ENCODE peak calls at places on chromosomes 12 and 14, in four cellular contexts. S is HL-60, V is SK-N-SH, D is H1. G is an unnamed sample.
A peak's percentile ranks its signal among the peaks of the same experiment; 100 is the strongest.

GRCh38 chr12:16303939-16304338 is 26.5 kb upstream of the SLC15A5 start:
- DNase-seq in S (no peak), V (no peak), D (no peak), G (no peak)

GRCh38 chr12:54980341-54980740 is 4.2 kb downstream of the TESPA1 start:
- DNase-seq in S (no peak), V (no peak), D (no peak), G (no peak)

GRCh38 chr14:104106471-104106991 is 21.0 kb downstream of the ASPG start:
- DNase-seq in S (no peak), V (no peak), D (peak; percentile 42), G (no peak)

GRCh38 chr14:99728981-99729451 is 44.9 kb downstream of the CYP46A1 start:
- DNase-seq in S (no peak), V (no peak), D (peak; percentile 37), G (no peak)

GRCh38 chr12:13211859-13212664 is 15.5 kb downstream of the EMP1 start:
- DNase-seq in S (peak; percentile 15), V (peak; percentile 56), D (peak; percentile 73), G (peak; percentile 47)

GRCh38 chr12:113477171-113477841 is 5.6 kb upstream of the LHX5 start:
- DNase-seq in S (no peak), V (peak; percentile 29), D (peak; percentile 76), G (no peak)

GRCh38 chr12:2940564-2940963 is 18.6 kb upstream of the TEAD4 start:
- DNase-seq in S (no peak), V (no peak), D (no peak), G (no peak)

GRCh38 chr12:95624544-95624943 is 73.3 kb upstream of the USP44 start:
- DNase-seq in S (no peak), V (no peak), D (no peak), G (peak; percentile 28)

GRCh38 chr12:5433840-5434646 is 2.1 kb downstream of the NTF3 start:
- DNase-seq in S (no peak), V (no peak), D (no peak), G (no peak)

GRCh38 chr14:68377459-68377858 is 415.4 kb downstream of the ZFP36L1 start:
- DNase-seq in S (no peak), V (no peak), D (no peak), G (peak; percentile 92)

GRCh38 chr14:91985521-91986255 is 38.2 kb upstream of the FBLN5 start:
- DNase-seq in S (no peak), V (no peak), D (no peak), G (no peak)

GRCh38 chr12:19953734-19954133 is 414.6 kb upstream of the PDE3A start:
- DNase-seq in S (no peak), V (no peak), D (no peak), G (no peak)

GRCh38 chr14:23121401-23121800 is 2.3 kb upstream of the CEBPE start:
- DNase-seq in S (no peak), V (no peak), D (no peak), G (no peak)

GRCh38 chr12:132506730-132507538 is 17.0 kb downstream of the FBRSL1 start:
- DNase-seq in S (no peak), V (peak; percentile 74), D (no peak), G (no peak)

GRCh38 chr14:32635103-32635719 is 303.5 kb upstream of the NPAS3 start:
- DNase-seq in S (no peak), V (no peak), D (no peak), G (no peak)

GRCh38 chr12:89517648-89518047 is 6.9 kb downstream of the GALNT4 start:
- DNase-seq in S (no peak), V (no peak), D (no peak), G (no peak)

GRCh38 chr12:49703647-49704137 is 3.5 kb downstream of the FMNL3 start:
- DNase-seq in S (no peak), V (no peak), D (no peak), G (no peak)

GRCh38 chr14:103692159-103692558 is 23.1 kb downstream of the XRCC3 start:
- DNase-seq in S (no peak), V (no peak), D (no peak), G (no peak)

GRCh38 chr12:510071-510825 is 50.5 kb downstream of the B4GALNT3 start:
- DNase-seq in S (no peak), V (peak; percentile 36), D (peak; percentile 57), G (no peak)

GRCh38 chr12:27807063-27807703 is 27.1 kb upstream of the MANSC4 start:
- DNase-seq in S (no peak), V (no peak), D (no peak), G (no peak)

GRCh38 chr12:27810756-27811155 is 30.7 kb upstream of the MANSC4 start:
- DNase-seq in S (no peak), V (peak; percentile 17), D (no peak), G (no peak)

GRCh38 chr12:27812502-27812901 is 32.5 kb upstream of the MANSC4 start:
- DNase-seq in S (no peak), V (no peak), D (no peak), G (no peak)

GRCh38 chr12:27805238-27805637 is 25.2 kb upstream of the MANSC4 start:
- DNase-seq in S (no peak), V (no peak), D (no peak), G (no peak)

DNA sequence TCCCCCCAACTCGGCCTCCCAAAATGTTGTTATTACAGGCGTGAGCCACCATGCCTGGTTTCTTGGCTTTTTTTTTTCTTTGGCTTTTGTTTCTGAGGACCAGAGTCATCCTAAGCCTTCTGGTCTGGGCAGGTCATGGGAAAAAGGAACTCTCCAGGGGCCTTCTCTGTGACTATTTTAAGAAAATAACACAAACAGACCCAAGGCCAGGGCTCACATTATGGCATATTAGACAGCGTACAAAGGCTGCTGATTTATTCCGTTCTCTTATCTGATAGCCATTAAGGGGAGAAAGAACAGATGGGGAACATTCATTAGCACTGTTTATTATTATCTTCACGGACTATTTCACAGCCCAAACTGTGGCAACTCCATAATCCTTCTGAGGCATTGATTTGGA is 28.8 kb upstream of the MANSC4 start:
- DNase-seq in S (no peak), V (no peak), D (no peak), G (no peak)
- TF ChIP-seq GABPA in S (no peak), V (no peak), D (no peak), G (no peak)

GRCh38 chr12:14960548-14961465 is 594 bp downstream of the ARHGDIB start:
- DNase-seq in S (no peak), V (no peak), D (no peak), G (no peak)
- TF ChIP-seq GABPA in S (no peak), V (peak; percentile 10), D (no peak), G (no peak)

GRCh38 chr12:45278447-45278846 is 62.6 kb downstream of the ANO6 start:
- DNase-seq in S (no peak), V (no peak), D (no peak), G (no peak)
- TF ChIP-seq GABPA in S (no peak), V (no peak), D (no peak), G (no peak)

DNA sequence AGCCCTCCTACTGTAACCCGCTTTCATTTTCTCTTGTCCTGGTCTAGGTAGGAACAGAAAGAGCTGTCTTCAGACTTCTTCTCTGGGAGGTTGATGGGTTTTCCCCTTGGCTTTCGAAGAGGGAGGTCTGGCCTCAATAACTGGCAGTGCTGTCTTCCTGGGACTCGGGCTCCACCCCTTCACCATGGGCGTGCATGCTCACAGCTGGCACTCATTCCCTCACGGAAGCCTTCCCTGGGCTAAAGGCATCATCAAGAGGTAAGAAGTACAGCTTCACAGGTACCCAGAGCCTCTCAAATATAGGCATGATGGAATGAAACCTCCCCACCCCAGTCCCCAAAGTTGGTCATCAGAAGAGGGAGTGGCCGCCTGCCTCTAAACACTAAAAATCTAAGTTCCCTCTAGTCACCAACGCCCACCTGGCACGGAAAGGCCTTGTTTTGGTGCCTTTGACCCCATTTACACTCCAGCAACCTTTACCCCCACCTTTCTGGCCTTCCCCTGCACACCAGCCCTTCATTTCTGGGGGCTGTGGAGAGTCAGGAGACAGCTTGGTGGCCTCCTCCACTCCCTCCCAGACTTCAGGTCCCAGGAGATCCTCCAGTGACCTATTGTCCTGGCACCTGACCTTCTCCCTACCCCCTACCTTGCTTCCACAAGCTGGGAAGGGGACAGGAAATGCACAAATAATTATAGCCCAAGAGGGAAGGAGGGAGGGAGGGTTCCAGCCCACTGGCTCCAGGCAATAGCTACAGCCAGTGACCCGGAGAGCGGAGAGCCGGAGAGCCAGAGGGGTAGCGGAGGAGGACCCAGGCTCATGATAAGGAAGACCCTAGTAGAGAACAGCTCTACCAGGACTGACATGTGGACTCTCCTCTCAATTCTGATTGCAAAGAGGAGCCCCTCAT is 2.8 kb downstream of the RAPGEF3 start:
- DNase-seq in S (no peak), V (no peak), D (no peak), G (no peak)
- TF ChIP-seq GABPA in S (no peak), V (no peak), D (no peak), G (no peak)

DNA sequence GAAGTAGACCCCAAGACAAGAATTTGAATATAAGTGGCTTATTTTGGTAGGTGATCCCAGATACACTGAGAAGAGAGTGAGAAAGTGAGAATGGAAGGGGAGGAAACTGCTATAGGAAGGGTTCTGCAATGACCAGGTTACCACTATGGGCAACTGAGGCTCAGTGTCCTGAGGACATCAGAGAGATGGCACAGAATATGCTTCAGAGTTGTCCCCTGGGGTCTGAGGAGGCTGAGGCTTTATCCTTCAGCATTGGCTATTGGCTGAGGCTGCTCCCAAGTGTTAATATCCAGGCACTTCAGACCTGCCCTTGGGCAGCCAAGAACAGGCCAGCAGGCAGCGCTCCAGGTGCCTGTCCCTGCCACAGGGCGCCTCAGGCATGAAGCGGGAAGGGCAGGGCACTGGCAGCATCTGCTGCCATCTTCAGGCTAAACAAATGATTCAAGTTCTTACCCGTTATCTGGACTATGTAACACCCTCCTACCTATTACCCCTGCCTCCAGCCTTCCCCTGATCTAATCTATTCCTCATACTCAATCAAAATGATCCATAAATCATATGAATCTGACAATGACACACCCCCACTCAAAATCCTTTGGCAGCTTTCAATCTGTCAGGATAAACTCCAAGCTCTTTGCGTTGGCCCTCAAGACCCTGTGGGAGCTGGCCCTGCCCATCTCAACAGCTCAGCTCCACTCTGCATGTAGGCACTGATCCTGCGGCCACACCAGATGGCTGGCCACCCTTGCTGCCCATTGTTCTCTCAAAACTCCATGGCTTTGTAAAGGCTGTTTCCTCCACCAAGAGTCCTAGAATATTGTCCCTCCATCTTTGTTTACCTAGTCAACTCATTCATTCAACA is 42.4 kb downstream of the CKAP4 start:
- DNase-seq in S (no peak), V (no peak), D (no peak), G (peak; percentile 20)
- TF ChIP-seq GABPA in S (no peak), V (no peak), D (no peak), G (no peak)

GRCh38 chr12:98154850-98155249 is 360.5 kb upstream of the TMPO start:
- DNase-seq in S (no peak), V (peak; percentile 26), D (no peak), G (peak; percentile 9)
- TF ChIP-seq GABPA in S (no peak), V (no peak), D (no peak), G (no peak)

GRCh38 chr12:100959481-100959880 is 164.9 kb downstream of the ANO4 start:
- DNase-seq in S (no peak), V (no peak), D (no peak), G (no peak)
- TF ChIP-seq GABPA in S (no peak), V (no peak), D (no peak), G (no peak)

GRCh38 chr14:101824339-101824727 is 62.8 kb downstream of the PPP2R5C start:
- DNase-seq in S (no peak), V (no peak), D (no peak), G (no peak)
- TF ChIP-seq GABPA in S (no peak), V (no peak), D (no peak), G (no peak)